ENCODE peak calls at places on chromosomes 1 and 21, in seven cellular contexts. U is PC-3, P is GM23248, W is GM23338, O is neural progenitor cell, E is MM.1S, M is HCT116. F is an unnamed sample.

GRCh38 chr1:82099170-82099569 is 298.4 kb downstream of the ADGRL2 start:
- DNase-seq in U (no peak), P (no peak), W (no peak), O (no peak), E (no peak), M (no peak), F (no peak)

GRCh38 chr1:225300381-225300780 is 127.5 kb downstream of the LBR start:
- DNase-seq in U (no peak), P (no peak), W (no peak), O (no peak), E (no peak), M (no peak), F (no peak)

GRCh38 chr1:11645670-11646265 is 8.5 kb downstream of the FBXO2 start:
- DNase-seq in U (peak), P (peak), W (peak), O (peak), E (peak), M (peak), F (peak)

GRCh38 chr1:55402117-55402516 is 187.0 kb upstream of the USP24 start:
- DNase-seq in U (no peak), P (peak), W (no peak), O (no peak), E (no peak), M (no peak), F (no peak)

GRCh38 chr21:36038701-36039497 is 21.4 kb downstream of the SETD4 start:
- DNase-seq in U (no peak), P (no peak), W (no peak), O (no peak), E (peak), M (no peak), F (no peak)

GRCh38 chr1:180849031-180849775 is 63.5 kb upstream of the KIAA1614 start:
- DNase-seq in U (no peak), P (no peak), W (no peak), O (no peak), E (peak), M (no peak), F (no peak)

GRCh38 chr1:21510885-21511578 is 1.8 kb downstream of the ALPL start:
- DNase-seq in U (no peak), P (no peak), W (no peak), O (no peak), E (no peak), M (no peak), F (no peak)

GRCh38 chr21:35697321-35697808 is 363.0 kb downstream of the SETD4 start:
- DNase-seq in U (no peak), P (peak), W (no peak), O (no peak), E (peak), M (no peak), F (peak)

DNA sequence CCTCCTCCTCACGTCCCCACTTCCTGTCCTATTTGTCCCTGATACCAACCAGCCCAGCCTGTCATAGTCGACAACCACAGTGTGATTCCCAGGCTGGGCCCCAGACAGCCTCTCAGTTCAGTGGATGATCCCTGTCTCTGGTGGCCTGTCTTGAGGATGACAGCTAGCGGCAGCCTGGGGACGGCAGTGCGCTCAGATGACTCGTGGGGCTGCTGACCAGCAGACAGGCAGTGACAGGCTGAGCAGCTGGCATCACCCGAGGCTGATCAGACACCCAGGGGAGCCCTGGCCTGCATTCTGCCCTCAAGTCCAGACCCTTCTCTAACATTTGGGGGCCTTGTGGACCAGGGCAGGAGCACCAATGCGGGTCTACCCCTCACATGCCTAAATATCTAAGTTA is 21.0 kb downstream of the NKAIN1 start:
- DNase-seq in U (no peak), P (no peak), W (no peak), O (no peak), E (no peak), M (no peak), F (no peak)
- TF ChIP-seq EZH2phosphoT487 in U (no peak), P (no peak), W (no peak), O (no peak), E (no peak), M (no peak), F (no peak)

DNA sequence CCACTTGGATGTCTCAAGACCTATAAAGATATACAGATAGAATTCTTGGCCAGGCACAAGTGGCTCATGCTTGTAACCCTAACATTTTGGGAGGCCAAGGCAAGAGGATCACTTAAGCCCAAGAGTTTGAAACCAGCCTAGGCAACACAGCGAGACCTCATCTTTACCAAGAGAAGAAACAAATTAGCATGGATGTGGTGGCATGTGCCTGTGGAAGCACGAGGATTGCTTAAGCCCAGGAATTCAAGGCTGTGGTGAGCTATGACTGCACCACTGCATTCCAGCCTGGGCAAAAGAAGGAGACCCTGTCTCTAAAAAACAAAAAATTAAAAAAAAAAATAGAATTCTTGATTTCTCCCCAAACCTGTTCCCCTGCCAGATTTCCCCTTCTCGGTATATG is 8.3 kb downstream of the ASAP3 start:
- DNase-seq in U (no peak), P (peak), W (no peak), O (no peak), E (no peak), M (no peak), F (no peak)
- H3K27ac ChIP-seq in U (peak), P (peak), W (no peak), O (no peak), E (no peak), M (no peak), F (no peak)

DNA sequence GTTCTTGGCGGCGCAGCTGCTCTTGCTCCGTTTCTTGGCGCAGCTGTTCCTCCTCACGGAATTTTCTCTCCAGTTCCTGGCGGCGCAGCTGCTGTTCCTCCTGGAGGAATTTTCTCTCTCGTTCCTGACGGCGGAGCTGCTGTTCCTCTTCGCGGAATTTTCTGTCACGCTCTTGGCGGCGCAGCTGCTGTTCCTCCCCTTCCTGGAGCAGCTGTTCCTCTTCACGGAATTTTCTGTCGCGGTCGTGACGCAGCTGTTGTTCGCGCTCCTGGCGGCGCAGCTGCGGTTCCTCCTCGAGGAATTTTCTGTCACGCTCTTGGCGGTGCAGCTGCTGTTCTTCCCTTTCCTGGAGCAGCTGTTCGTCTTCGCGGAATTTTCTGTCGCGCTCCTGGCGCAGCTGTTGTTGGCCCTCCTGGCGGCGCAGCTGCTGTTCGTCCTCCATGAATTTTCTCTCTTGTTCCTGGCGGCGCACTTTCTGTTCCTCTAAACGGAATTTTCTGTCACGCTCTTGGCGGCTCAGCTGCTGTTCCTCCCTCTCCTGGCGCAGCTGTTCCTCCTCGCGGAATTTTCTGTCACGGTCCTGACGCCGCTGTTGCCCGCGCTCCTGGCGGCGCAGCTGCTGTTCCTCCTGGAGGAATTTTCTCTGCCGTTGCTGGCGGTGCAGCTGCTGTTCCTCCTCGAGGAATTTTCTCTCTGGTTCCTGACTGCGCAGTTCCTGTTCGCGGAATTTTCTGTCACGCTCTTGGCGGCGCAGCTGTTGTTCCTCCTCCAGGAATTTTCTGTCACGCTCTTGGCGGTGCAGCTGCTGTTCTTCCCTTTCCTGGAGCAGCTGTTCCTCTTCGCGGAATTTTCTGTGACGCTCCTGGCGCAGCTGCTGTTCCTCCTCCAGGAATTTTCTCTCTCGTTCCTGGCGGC is 7.0 kb downstream of the TCHH start:
- DNase-seq in U (no peak), P (peak), W (peak), O (peak), E (no peak), M (peak), F (no peak)
- TF ChIP-seq EZH2 in U (no peak), P (peak), W (peak), O (peak), E (no peak), M (no peak), F (peak)

GRCh38 chr1:26785611-26786436 is 1.9 kb upstream of the PIGV start:
- DNase-seq in U (no peak), P (peak), W (peak), O (peak), E (no peak), M (no peak), F (no peak)

GRCh38 chr1:26784023-26784871 is 3.5 kb upstream of the PIGV start:
- DNase-seq in U (peak), P (peak), W (peak), O (peak), E (peak), M (no peak), F (peak)

GRCh38 chr1:26783646-26784022 is 4.1 kb upstream of the PIGV start:
- DNase-seq in U (no peak), P (no peak), W (no peak), O (no peak), E (no peak), M (no peak), F (no peak)

GRCh38 chr1:26786437-26787380 is 1.0 kb upstream of the PIGV start:
- DNase-seq in U (peak), P (peak), W (peak), O (peak), E (peak), M (no peak), F (peak)

DNA sequence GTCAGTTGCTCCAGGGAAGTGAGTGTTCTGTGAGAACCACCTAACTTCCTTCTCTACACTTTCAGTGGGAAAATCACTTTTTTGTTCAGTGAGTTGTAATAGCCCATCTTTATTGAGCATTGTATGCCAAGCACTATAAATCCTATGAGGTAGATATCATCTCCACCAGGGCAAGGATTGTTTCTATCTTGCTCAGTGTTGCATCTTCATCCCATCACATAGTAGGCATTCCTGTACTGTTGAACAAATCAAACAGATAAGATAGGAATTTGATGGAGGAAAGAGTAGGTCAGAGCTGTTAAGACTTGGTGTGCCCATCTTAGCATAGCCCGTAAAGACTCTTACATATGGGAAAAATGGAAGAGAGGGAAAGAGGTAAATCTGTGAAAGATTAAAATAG is 2.9 kb upstream of the PIGV start:
- DNase-seq in U (no peak), P (no peak), W (no peak), O (no peak), E (no peak), M (no peak), F (no peak)
- TF ChIP-seq EZH2phosphoT487 in U (no peak), P (no peak), W (no peak), O (no peak), E (no peak), M (no peak), F (no peak)

DNA sequence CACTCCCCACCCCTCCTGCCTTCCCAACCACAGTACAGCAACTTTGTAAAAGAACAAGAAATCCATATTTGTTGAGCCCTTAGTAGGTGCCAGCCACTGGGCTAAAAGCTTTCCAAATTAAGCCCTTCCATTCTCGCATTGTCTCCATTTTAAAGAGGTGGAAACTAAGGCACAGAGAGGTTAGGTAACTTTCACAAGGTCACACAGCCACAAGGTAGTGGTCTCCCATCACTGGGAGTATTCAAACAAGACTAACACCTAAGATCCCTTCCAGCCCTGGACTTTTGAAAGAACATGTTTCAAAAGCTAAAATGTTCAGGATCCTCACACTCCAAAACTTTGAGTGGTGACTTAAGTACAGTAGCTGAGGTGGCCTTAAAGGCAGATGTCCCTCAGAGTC is 3.2 kb downstream of the SDC3 start:
- DNase-seq in U (no peak), P (no peak), W (no peak), O (no peak), E (no peak), M (no peak), F (no peak)
- H3K27ac ChIP-seq in U (no peak), P (no peak), W (no peak), O (no peak), E (no peak), M (no peak), F (no peak)

GRCh38 chr21:42218836-42219605 is at the start of gene ABCG1:
- DNase-seq in U (peak), P (peak), W (peak), O (peak), E (peak), M (no peak), F (peak)
- TF ChIP-seq EZH2 in U (no peak), P (no peak), W (no peak), O (peak), E (no peak), M (no peak), F (no peak)

GRCh38 chr21:45294509-45295291 is 7.0 kb upstream of the POFUT2 start:
- DNase-seq in U (peak), P (peak), W (peak), O (no peak), E (no peak), M (no peak), F (peak)
- TF ChIP-seq EZH2phosphoT487 in U (no peak), P (no peak), W (no peak), O (no peak), E (peak), M (no peak), F (no peak)

DNA sequence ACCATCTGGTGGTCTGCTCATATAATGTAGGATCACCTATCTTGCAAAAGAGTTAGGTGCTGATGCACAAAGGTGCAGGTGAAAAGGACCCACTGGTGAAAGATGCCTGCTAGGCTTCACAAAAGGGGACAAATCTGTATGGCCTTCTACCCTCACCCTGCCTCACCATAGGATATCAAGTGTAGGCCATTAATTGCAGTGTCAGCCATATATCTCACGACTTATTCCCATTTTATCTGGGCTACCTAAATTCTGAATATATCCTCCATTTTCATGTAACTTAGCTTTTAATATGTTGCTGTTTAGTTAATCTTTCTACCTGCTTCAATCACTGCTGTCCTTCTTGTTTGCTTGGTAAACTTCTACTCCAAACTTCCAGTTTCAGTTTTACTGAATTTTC is 84.2 kb upstream of the DPH5 start:
- DNase-seq in U (no peak), P (no peak), W (no peak), O (no peak), E (no peak), M (no peak), F (no peak)
- H3K27ac ChIP-seq in U (no peak), P (no peak), W (no peak), O (no peak), E (no peak), M (no peak), F (no peak)

GRCh38 chr1:47235822-47236221 is 3.8 kb upstream of the TAL1 start:
- DNase-seq in U (no peak), P (no peak), W (no peak), O (no peak), E (no peak), M (no peak), F (no peak)

GRCh38 chr1:47231314-47232186 is 475 bp downstream of the TAL1 start:
- DNase-seq in U (no peak), P (peak), W (peak), O (peak), E (no peak), M (no peak), F (peak)

GRCh38 chr1:47233165-47233564 is 1.1 kb upstream of the TAL1 start:
- DNase-seq in U (no peak), P (no peak), W (no peak), O (no peak), E (no peak), M (no peak), F (no peak)

GRCh38 chr1:47232187-47232874 is at the start of gene TAL1:
- DNase-seq in U (no peak), P (no peak), W (peak), O (peak), E (no peak), M (no peak), F (peak)

DNA sequence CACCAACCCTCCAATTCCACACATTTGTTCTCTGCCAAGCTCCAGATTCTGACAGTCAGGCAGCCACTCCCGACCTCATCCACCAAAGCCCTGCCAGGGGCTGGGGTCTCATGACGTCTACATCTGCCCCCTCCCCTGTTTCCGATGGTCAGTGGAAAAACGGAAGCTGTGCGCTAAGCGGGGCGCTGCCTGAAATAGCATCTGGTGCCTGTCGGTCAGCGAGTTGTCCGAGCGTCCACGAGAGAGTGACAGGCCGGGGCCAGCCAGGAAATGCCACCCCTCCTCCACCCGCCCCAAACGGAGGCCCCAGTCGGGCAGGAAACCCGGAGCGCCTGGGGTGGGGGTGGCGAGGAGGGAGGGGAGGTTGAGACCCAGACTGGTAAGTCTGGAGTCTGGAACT is 3.3 kb upstream of the TAL1 start:
- DNase-seq in U (no peak), P (no peak), W (peak), O (no peak), E (no peak), M (no peak), F (no peak)
- TF ChIP-seq EZH2 in U (no peak), P (no peak), W (peak), O (no peak), E (no peak), M (no peak), F (no peak)

F was measured in hepatocyte.